ENCODE peak calls at places on chromosome 4, in four cellular contexts. I is memory B cell, N is left ventricle myocardium superior, Y is foreskin keratinocyte. C is an unnamed sample.

GRCh38 chr4:168868856-168869201 is 141.2 kb downstream of the CBR4 start:
- ATAC-seq in Y (no peak), I (no peak), N (peak), C (no peak)

GRCh38 chr4:24910504-24910903 is 2.3 kb downstream of the CCDC149 start:
- ATAC-seq in I (no peak), N (no peak), Y (no peak), C (peak)

GRCh38 chr4:108917255-108917654 is 154.4 kb upstream of the ETNPPL start:
- ATAC-seq in I (no peak), Y (no peak), N (no peak), C (no peak)

GRCh38 chr4:64588507-64588906 is 179.3 kb upstream of the TECRL start:
- ATAC-seq in I (no peak), Y (no peak), N (no peak), C (no peak)

GRCh38 chr4:65416875-65417274 is 253.4 kb downstream of the EPHA5 start:
- ATAC-seq in I (no peak), N (peak), Y (peak), C (no peak)

GRCh38 chr4:102439835-102440234 is 61.3 kb upstream of the NFKB1 start:
- ATAC-seq in N (peak), Y (peak), I (no peak), C (peak)

GRCh38 chr4:154344686-154345085 is 146.9 kb downstream of the DCHS2 start:
- ATAC-seq in N (no peak), Y (no peak), I (no peak), C (no peak)

GRCh38 chr4:121740796-121741409 is 24.1 kb downstream of the SMIM43 start:
- ATAC-seq in Y (peak), I (no peak), N (no peak), C (no peak)